ENCODE peak calls at places on chromosomes 12 and 14, in six cellular contexts. B, X, Z, Y, F and N are unnamed samples. For H3K27me3, the result is how much of the 10 kb centered on the place peaks cover.

GRCh38 chr14:93967637-93968250 is 8.6 kb downstream of the ASB2 start:
- DNase-seq in B (no peak), F (no peak), X (no peak), Y (no peak), Z (no peak), N (no peak)

GRCh38 chr12:54036620-54037359 is 3.9 kb downstream of the HOXC5 start:
- DNase-seq in Z (peak), X (no peak), Y (no peak), B (no peak), F (peak), N (no peak)

GRCh38 chr12:57237952-57238853 is 8.7 kb downstream of the SHMT2 start:
- DNase-seq in B (no peak), Z (no peak), Y (no peak), F (peak), X (peak), N (no peak)

GRCh38 chr14:61632401-61633195 is 62.7 kb upstream of the HIF1A start:
- DNase-seq in B (no peak), Z (no peak), X (no peak), F (no peak), Y (no peak), N (no peak)

GRCh38 chr12:5088586-5089264 is 45.0 kb downstream of the KCNA5 start:
- DNase-seq in X (peak), Z (peak), F (no peak), Y (peak), B (no peak), N (no peak)

GRCh38 chr12:80823393-80823792 is 106.7 kb downstream of the MYF5 start:
- DNase-seq in X (no peak), B (no peak), Z (no peak), Y (no peak), F (no peak), N (no peak)

GRCh38 chr14:67265131-67265530 is 23.9 kb downstream of the PALS1 start:
- DNase-seq in Y (no peak), X (no peak), B (no peak), F (no peak), Z (peak), N (no peak)

GRCh38 chr12:89247541-89247942 is 104.8 kb downstream of the DUSP6 start:
- DNase-seq in X (no peak), F (no peak), Y (no peak), B (no peak), Z (peak), N (no peak)

GRCh38 chr12:60205500-60205899 is 609.7 kb downstream of the SLC16A7 start:
- DNase-seq in Y (no peak), X (no peak), F (no peak), B (no peak), Z (peak), N (no peak)

GRCh38 chr14:102699416-102700110 is 77.7 kb upstream of the TRAF3 start:
- DNase-seq in F (no peak), Y (no peak), B (no peak), X (no peak), Z (peak), N (no peak)

GRCh38 chr12:45671254-45671653 is 58.3 kb upstream of the ARID2 start:
- DNase-seq in Y (no peak), B (no peak), F (no peak), Z (peak), X (no peak), N (no peak)

GRCh38 chr14:80356413-80356812 is 145.1 kb upstream of the DIO2 start:
- DNase-seq in X (no peak), Z (peak), F (no peak), B (no peak), Y (no peak), N (no peak)

GRCh38 chr12:76706099-76706498 is 57.8 kb upstream of the ZDHHC17 start:
- DNase-seq in Y (no peak), F (no peak), X (no peak), B (no peak), Z (peak), N (no peak)

GRCh38 chr12:128091101-128091795 is 175.7 kb upstream of the TMEM132C start:
- DNase-seq in X (no peak), B (no peak), Z (no peak), Y (no peak), F (no peak), N (no peak)

GRCh38 chr12:91180577-91180976 is 2.0 kb downstream of the DCN start:
- DNase-seq in B (no peak), Y (no peak), X (no peak), F (no peak), Z (no peak), N (no peak)

GRCh38 chr12:63964301-63964700 is 119.8 kb downstream of the SRGAP1 start:
- DNase-seq in Y (no peak), Z (no peak), X (no peak), B (no peak), F (no peak), N (no peak)

GRCh38 chr12:81381951-81382350 is 304.1 kb downstream of the ACSS3 start:
- DNase-seq in Z (no peak), Y (no peak), F (no peak), X (no peak), B (no peak), N (no peak)

GRCh38 chr14:51004801-51005526 is 60.7 kb upstream of the PYGL start:
- DNase-seq in Z (peak), Y (no peak), F (no peak), X (no peak), B (no peak), N (no peak)

GRCh38 chr12:131564843-131565242 is 146.0 kb upstream of the SFSWAP start:
- DNase-seq in Y (no peak), B (no peak), X (no peak), F (no peak), Z (no peak), N (no peak)

GRCh38 chr12:104906695-104907094 is 51.4 kb downstream of the SLC41A2 start:
- DNase-seq in B (no peak), Y (no peak), F (no peak), Z (peak), X (no peak), N (no peak)

GRCh38 chr12:23556661-23557060 is 392.8 kb downstream of the SOX5 start:
- DNase-seq in X (no peak), B (no peak), Y (no peak), Z (no peak), F (no peak), N (no peak)

GRCh38 chr12:57309420-57309819 is 58.4 kb upstream of the STAC3 start:
- DNase-seq in F (no peak), B (no peak), Z (peak), X (no peak), Y (no peak), N (no peak)

GRCh38 chr12:95974358-95974757 is 21.8 kb downstream of the HAL start:
- DNase-seq in B (no peak), X (no peak), Z (no peak), F (no peak), Y (no peak), N (no peak)

GRCh38 chr14:50955373-50956043 is 11.2 kb upstream of the PYGL start:
- DNase-seq in F (no peak), B (no peak), Z (peak), X (peak), Y (peak), N (no peak)

GRCh38 chr14:99995700-99996356 is 69.4 kb upstream of the EVL start:
- DNase-seq in X (no peak), Y (peak), B (peak), Z (peak), F (no peak), N (peak)

GRCh38 chr12:122028601-122029560 is 7.2 kb downstream of the BCL7A start:
- DNase-seq in F (no peak), X (no peak), Z (no peak), B (no peak), Y (no peak), N (peak)

GRCh38 chr12:123937707-123938600 is 34.7 kb downstream of the CCDC92 start:
- DNase-seq in X (no peak), Z (no peak), B (peak), F (no peak), Y (no peak), N (peak)

GRCh38 chr14:55585854-55586253 is 5.8 kb downstream of the KTN1 start:
- DNase-seq in Z (peak), F (no peak), Y (no peak), B (no peak), X (no peak), N (no peak)

GRCh38 chr12:72296389-72296788 is 24.2 kb downstream of the TRHDE start:
- DNase-seq in F (no peak), Z (peak), B (no peak), X (no peak), Y (no peak), N (no peak)

GRCh38 chr12:49911213-49911605 is 7.5 kb upstream of the FAIM2 start:
- DNase-seq in B (no peak), X (no peak), Z (no peak), Y (no peak), F (peak), N (no peak)

GRCh38 chr14:21069388-21070082 is 569 bp upstream of the ARHGEF40 start:
- DNase-seq in Y (peak), F (peak), Z (no peak), X (peak), B (peak), N (peak)

GRCh38 chr12:23949212-23950010 is at the start of gene SOX5:
- DNase-seq in F (peak), B (no peak), Z (no peak), Y (peak), X (peak), N (no peak)

GRCh38 chr12:112574896-112575558 is 156.3 kb downstream of the PTPN11 start:
- DNase-seq in Z (no peak), F (no peak), B (no peak), Y (no peak), X (peak), N (no peak)
- H3K27me3 ChIP-seq in Z (under half), F (under half), B (under half), Y (under half), X (under half), N (under half)

GRCh38 chr12:109466305-109466704 is 10.8 kb downstream of the KCTD10 start:
- DNase-seq in F (no peak), X (no peak), Z (no peak), Y (no peak), B (no peak), N (no peak)

GRCh38 chr12:109464642-109465351 is 12.3 kb downstream of the KCTD10 start:
- DNase-seq in X (no peak), B (no peak), Y (no peak), Z (no peak), F (no peak), N (no peak)

GRCh38 chr12:109467978-109468676 is 9.0 kb downstream of the KCTD10 start:
- DNase-seq in F (no peak), Y (peak), Z (no peak), X (no peak), B (no peak), N (no peak)

GRCh38 chr12:109469516-109469915 is 7.6 kb downstream of the KCTD10 start:
- DNase-seq in Z (no peak), Y (no peak), B (no peak), F (no peak), X (no peak), N (no peak)

GRCh38 chr12:109466821-109467220 is 10.3 kb downstream of the KCTD10 start:
- DNase-seq in B (no peak), Y (peak), X (no peak), Z (no peak), F (no peak), N (no peak)
- H3K27ac ChIP-seq in B (no peak), Y (peak), X (peak), Z (no peak), F (no peak), N (no peak)

DNA sequence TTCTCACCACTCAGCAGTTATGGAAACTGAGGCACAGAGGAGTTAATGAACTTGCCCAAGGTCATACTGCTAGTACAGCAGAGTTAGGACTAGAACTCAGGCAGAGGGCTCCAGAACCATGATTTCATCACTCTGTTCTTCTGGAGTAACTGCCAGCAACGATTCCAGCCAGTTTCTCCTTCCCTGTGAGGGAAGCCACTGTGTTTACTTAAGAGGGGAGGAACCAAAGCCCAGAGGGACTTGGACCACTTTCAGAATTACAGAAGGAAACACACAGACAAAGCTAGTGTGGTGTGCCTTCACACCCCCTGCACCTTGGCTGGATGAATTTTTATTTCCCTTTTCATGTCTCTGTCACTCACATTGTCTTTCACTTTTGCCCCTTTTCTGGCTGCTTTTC is 398.2 kb downstream of the DPF3 start:
- DNase-seq in Z (peak), B (no peak), F (no peak), Y (no peak), X (no peak), N (no peak)
- H3K27me3 ChIP-seq in Z (under half), B (under half), F (under half), Y (under half), X (under half), N (under half)

GRCh38 chr12:77813558-77813957 is 17.1 kb upstream of the NAV3 start:
- DNase-seq in Z (no peak), X (no peak), F (no peak), B (no peak), Y (no peak), N (no peak)
- H3K27ac ChIP-seq in Z (no peak), X (no peak), F (no peak), B (no peak), Y (no peak), N (no peak)

DNA sequence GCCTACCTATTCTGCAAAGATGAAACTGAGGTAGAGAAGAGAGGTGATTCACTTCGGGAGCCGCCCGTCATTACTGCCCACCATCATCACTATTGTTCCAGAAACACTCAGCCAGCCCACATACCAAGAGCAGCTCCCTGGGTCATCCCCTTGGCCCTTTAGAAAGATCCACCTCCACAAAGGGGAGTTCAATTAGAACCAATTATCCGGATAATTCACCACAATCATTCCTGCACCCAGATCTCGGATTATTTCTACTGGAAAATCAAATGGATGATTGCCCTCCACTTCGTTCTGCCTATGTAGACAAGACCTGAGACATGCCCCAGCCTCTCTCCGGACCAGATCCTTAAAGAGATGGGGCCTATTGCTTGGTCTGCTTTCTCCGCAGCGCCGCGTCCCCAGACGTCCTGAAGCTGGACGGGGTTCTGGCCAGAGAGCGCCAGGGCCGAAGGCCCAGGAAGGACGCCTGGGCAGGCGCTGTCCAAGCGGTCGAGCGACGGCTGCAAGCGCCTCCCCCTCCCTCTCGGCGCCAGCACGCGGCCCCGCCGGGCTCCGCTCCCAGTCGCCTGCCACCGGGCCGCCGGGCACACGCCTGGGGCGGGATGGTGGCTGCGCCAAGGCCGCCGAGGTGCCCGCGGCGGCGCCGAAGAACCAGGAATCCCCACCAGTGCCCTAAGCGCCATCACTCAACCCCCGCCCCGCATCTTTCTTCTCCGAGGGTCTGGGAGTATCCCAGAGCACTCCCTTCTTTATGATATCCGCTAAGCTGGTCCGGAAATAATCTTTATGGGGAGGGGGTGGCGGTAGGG is 1.3 kb upstream of the ASCL1 start:
- DNase-seq in B (no peak), Y (no peak), X (peak), F (no peak), Z (no peak), N (no peak)
- H3K27me3 ChIP-seq in B (under half), Y (under half), X (half or more), F (under half), Z (half or more), N (under half)

GRCh38 chr14:68665792-68666195 is 127.1 kb downstream of the ZFP36L1 start:
- DNase-seq in B (no peak), X (no peak), F (no peak), Y (no peak), Z (no peak), N (no peak)

GRCh38 chr14:68665116-68665515 is 127.8 kb downstream of the ZFP36L1 start:
- DNase-seq in Y (no peak), Z (peak), X (no peak), B (no peak), F (no peak), N (no peak)

GRCh38 chr14:68663385-68664076 is 129.3 kb downstream of the ZFP36L1 start:
- DNase-seq in F (no peak), Y (no peak), B (no peak), Z (no peak), X (no peak), N (no peak)

GRCh38 chr14:68662395-68662794 is 130.5 kb downstream of the ZFP36L1 start:
- DNase-seq in X (no peak), B (no peak), Z (no peak), F (no peak), Y (no peak), N (no peak)

GRCh38 chr14:68664225-68664681 is 128.6 kb downstream of the ZFP36L1 start:
- DNase-seq in F (no peak), Y (no peak), Z (no peak), B (no peak), X (no peak), N (no peak)
- H3K27ac ChIP-seq in F (no peak), Y (peak), Z (no peak), B (no peak), X (peak), N (no peak)

DNA sequence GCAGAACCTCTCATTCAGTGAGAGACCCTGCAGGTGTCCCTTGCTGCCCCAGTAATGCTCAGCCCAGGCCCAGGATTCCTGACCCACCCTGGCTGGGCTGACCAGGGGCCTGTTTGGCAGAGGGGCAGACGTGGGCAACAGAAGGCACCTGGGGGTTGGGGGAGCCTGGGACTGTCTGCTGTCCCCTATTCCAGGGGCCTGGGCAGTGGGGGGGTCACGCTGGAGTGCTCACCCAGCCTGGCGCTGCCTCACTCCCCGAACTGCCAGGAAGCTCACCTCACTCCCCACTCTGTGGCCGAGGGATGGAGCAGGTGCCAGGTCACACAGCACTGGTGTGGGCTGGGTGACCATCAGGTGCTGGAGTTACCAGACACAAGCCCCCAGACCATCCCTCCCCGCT is 22.6 kb upstream of the NUDT14 start:
- DNase-seq in X (no peak), B (no peak), Z (no peak), F (no peak), Y (no peak), N (no peak)
- H3K27me3 ChIP-seq in X (under half), B (under half), Z (under half), F (under half), Y (under half), N (under half)

GRCh38 chr12:125185740-125186470 is 120.7 kb downstream of the AACS start:
- DNase-seq in X (peak), F (peak), Z (peak), B (no peak), Y (peak), N (no peak)
- H3K27ac ChIP-seq in X (no peak), F (no peak), Z (no peak), B (no peak), Y (no peak), N (no peak)